ENCODE peak calls at places on chromosomes 11 and 22, in ten cellular contexts. M is fibroblast of mammary gland; R is HS-5; X is fibroblast of the conjunctiva; L is activated T-cell treated with anti-CD3 and anti-CD28 coated beads, Interleukin-2, amount 50 U/mL, for 1 hour; I is choroid plexus epithelial cell; C is HuH-7.5; O is mesenchymal stem cell; J is neural crest cell; S is NCI-H774. K is an unnamed sample.

GRCh38 chr22:38826386-38826785 is 17.4 kb downstream of the NPTXR start:
- DNase-seq in M (no peak), R (no peak), X (no peak), L (no peak), I (no peak), C (no peak), O (no peak), J (no peak), S (no peak), K (no peak)

GRCh38 chr22:39122772-39123470 is 25.9 kb downstream of the APOBEC3H start:
- DNase-seq in M (no peak), R (no peak), X (no peak), L (no peak), I (no peak), C (no peak), O (no peak), J (no peak), S (no peak), K (no peak)

GRCh38 chr11:8282621-8283509 is 19.2 kb upstream of the LMO1 start:
- DNase-seq in M (no peak), R (no peak), X (no peak), L (no peak), I (no peak), C (no peak), O (no peak), J (no peak), S (no peak), K (no peak)

GRCh38 chr11:125940145-125940544 is 5.7 kb upstream of the VSIG10L2 start:
- DNase-seq in M (no peak), R (no peak), X (no peak), L (no peak), I (no peak), C (no peak), O (no peak), J (no peak), S (no peak), K (no peak)

GRCh38 chr11:131663403-131664200 is 293.2 kb downstream of the NTM start:
- DNase-seq in M (no peak), R (no peak), X (no peak), L (no peak), I (no peak), C (no peak), O (no peak), J (no peak), S (no peak), K (no peak)

GRCh38 chr11:86722041-86722440 is 49.6 kb upstream of the ME3 start:
- DNase-seq in M (peak), R (no peak), X (no peak), L (no peak), I (peak), C (no peak), O (peak), J (no peak), S (no peak), K (no peak)

GRCh38 chr11:120432056-120433018 is 79.2 kb upstream of the GRIK4 start:
- DNase-seq in M (peak), R (peak), X (peak), L (no peak), I (peak), C (no peak), O (peak), J (no peak), S (no peak), K (peak)

GRCh38 chr11:65743928-65744698 is 23.5 kb upstream of the RNASEH2C start:
- DNase-seq in M (peak), R (no peak), X (no peak), L (no peak), I (peak), C (peak), O (peak), J (peak), S (peak), K (no peak)

GRCh38 chr11:101738494-101738893 is 154.7 kb upstream of the TRPC6 start:
- DNase-seq in M (no peak), R (no peak), X (no peak), L (no peak), I (no peak), C (no peak), O (no peak), J (no peak), S (no peak), K (no peak)

GRCh38 chr11:20004856-20005255 is 155.4 kb downstream of the DBX1 start:
- DNase-seq in M (no peak), R (no peak), X (no peak), L (no peak), I (no peak), C (no peak), O (no peak), J (no peak), S (no peak), K (no peak)

GRCh38 chr22:38454361-38455062 is 487 bp downstream of the KCNJ4 start:
- DNase-seq in M (no peak), R (no peak), X (no peak), L (peak), I (no peak), C (peak), O (no peak), J (no peak), S (no peak), K (no peak)

GRCh38 chr11:28616160-28616559 is 508.0 kb downstream of the METTL15 start:
- DNase-seq in M (no peak), R (no peak), X (no peak), L (no peak), I (no peak), C (no peak), O (no peak), J (no peak), S (no peak), K (no peak)

GRCh38 chr11:65850217-65851082 is 7.5 kb downstream of the CFL1 start:
- DNase-seq in M (no peak), R (no peak), X (no peak), L (no peak), I (peak), C (no peak), O (no peak), J (no peak), S (no peak), K (no peak)

GRCh38 chr11:14973621-14974020 is 1.5 kb upstream of the CALCA start:
- DNase-seq in M (no peak), R (no peak), X (no peak), L (peak), I (peak), C (peak), O (peak), J (peak), S (peak), K (no peak)

GRCh38 chr11:122791836-122792235 is 46.5 kb upstream of the CRTAM start:
- DNase-seq in M (peak), R (no peak), X (no peak), L (no peak), I (peak), C (no peak), O (peak), J (no peak), S (no peak), K (peak)

GRCh38 chr11:2271327-2272240 is 1.2 kb upstream of the ASCL2 start:
- DNase-seq in M (no peak), R (no peak), X (no peak), L (no peak), I (no peak), C (no peak), O (no peak), J (no peak), S (no peak), K (no peak)

GRCh38 chr11:64894070-64894811 is 15.8 kb upstream of the EHD1 start:
- DNase-seq in M (peak), R (no peak), X (no peak), L (peak), I (peak), C (peak), O (peak), J (peak), S (peak), K (peak)

GRCh38 chr11:131982154-131982553 is 611.7 kb downstream of the NTM start:
- DNase-seq in M (no peak), R (no peak), X (no peak), L (no peak), I (no peak), C (no peak), O (no peak), J (no peak), S (no peak), K (no peak)

GRCh38 chr11:90135016-90135415 is 553 bp downstream of the NAALAD2 start:
- DNase-seq in M (peak), R (no peak), X (no peak), L (no peak), I (no peak), C (no peak), O (no peak), J (no peak), S (no peak), K (no peak)

GRCh38 chr11:70034740-70035365 is 43.3 kb upstream of the ANO1 start:
- DNase-seq in M (no peak), R (no peak), X (no peak), L (no peak), I (no peak), C (no peak), O (no peak), J (no peak), S (no peak), K (no peak)

GRCh38 chr22:24482586-24482985 is 12.5 kb upstream of the UPB1 start:
- DNase-seq in M (peak), R (peak), X (peak), L (no peak), I (peak), C (no peak), O (peak), J (no peak), S (no peak), K (no peak)

GRCh38 chr11:29989181-29989580 is 27.6 kb downstream of the KCNA4 start:
- DNase-seq in M (peak), R (peak), X (no peak), L (no peak), I (no peak), C (no peak), O (no peak), J (no peak), S (no peak), K (no peak)

K was measured in brain microvascular endothelial cell.